ENCODE peak calls at places on chromosomes 2 and 18, in seven cellular contexts. G, T, X, S, C, K and U are unnamed samples.

GRCh38 chr2:205245001-205245400 is 437.3 kb upstream of the NRP2 start:
- DNase-seq in G (peak; percentile 36), K (no peak), C (no peak), T (no peak), X (no peak), S (no peak), U (no peak)

GRCh38 chr2:190486037-190486623 is 48.4 kb downstream of the NEMP2 start:
- DNase-seq in S (no peak), C (peak; percentile 21), K (no peak), X (no peak), G (no peak), T (no peak), U (no peak)

GRCh38 chr18:59787998-59788875 is 91.0 kb upstream of the CCBE1 start:
- DNase-seq in G (peak; percentile 68), K (no peak), T (no peak), C (no peak), S (no peak), X (peak; percentile 49), U (no peak)

GRCh38 chr2:230974096-230974913 is 21.6 kb upstream of the SPATA3 start:
- DNase-seq in S (no peak), T (peak; percentile 98), X (no peak), K (peak; percentile 55), C (no peak), G (peak; percentile 62), U (peak; percentile 38)

GRCh38 chr2:190599546-190600220 is 49.2 kb upstream of the NAB1 start:
- DNase-seq in X (no peak), G (no peak), K (no peak), S (no peak), C (no peak), T (no peak), U (no peak)

GRCh38 chr2:37590119-37590571 is 81.3 kb downstream of the CDC42EP3 start:
- DNase-seq in C (no peak), T (no peak), K (no peak), S (no peak), X (peak; percentile 79), G (peak; percentile 95), U (no peak)

GRCh38 chr2:12008425-12009061 is 262.1 kb downstream of the LPIN1 start:
- DNase-seq in C (no peak), X (no peak), G (peak; percentile 40), S (no peak), K (no peak), T (peak; percentile 89), U (no peak)

GRCh38 chr2:20291106-20291564 is 59.5 kb downstream of the PUM2 start:
- DNase-seq in G (peak; percentile 83), S (peak; percentile 44), K (no peak), X (peak; percentile 43), C (peak; percentile 62), T (peak; percentile 51), U (no peak)

GRCh38 chr2:164371916-164372315 is 249.4 kb downstream of the GRB14 start:
- DNase-seq in X (no peak), K (no peak), S (no peak), T (no peak), G (no peak), C (no peak), U (no peak)

GRCh38 chr2:11716689-11717321 is 29.6 kb upstream of the LPIN1 start:
- DNase-seq in K (no peak), C (no peak), X (no peak), S (no peak), T (no peak), G (peak; percentile 71), U (no peak)

GRCh38 chr18:23968638-23969037 is 45.9 kb upstream of the TTC39C start:
- DNase-seq in X (no peak), K (no peak), C (no peak), S (no peak), G (no peak), T (no peak), U (no peak)

GRCh38 chr2:68994864-68995263 is 18.1 kb upstream of the ANTXR1 start:
- DNase-seq in S (no peak), G (peak; percentile 98), K (peak; percentile 79), T (no peak), C (no peak), X (peak; percentile 64), U (no peak)

GRCh38 chr2:240160291-240161086 is 20.0 kb upstream of the OTOS start:
- DNase-seq in X (no peak), G (no peak), C (no peak), K (no peak), T (no peak), S (no peak), U (no peak)

GRCh38 chr18:36274296-36274695 is 23.2 kb upstream of the FHOD3 start:
- DNase-seq in G (no peak), S (no peak), K (no peak), C (no peak), T (no peak), X (no peak), U (no peak)

GRCh38 chr2:85578243-85579180 is 1.1 kb downstream of the VAMP8 start:
- DNase-seq in C (peak; percentile 64), S (no peak), X (peak; percentile 50), K (peak; percentile 83), T (peak; percentile 58), G (no peak), U (no peak)

GRCh38 chr2:38600242-38600891 is 2.4 kb downstream of the HNRNPLL start:
- DNase-seq in G (peak; percentile 8), T (no peak), C (no peak), K (no peak), S (no peak), X (no peak), U (no peak)

GRCh38 chr18:48442761-48443160 is 33.6 kb upstream of the ZBTB7C start:
- DNase-seq in X (no peak), G (no peak), S (no peak), K (no peak), T (no peak), C (no peak), U (no peak)

GRCh38 chr2:88658890-88659881 is 31.9 kb upstream of the EIF2AK3 start:
- DNase-seq in K (peak; percentile 63), G (peak; percentile 58), X (peak; percentile 78), C (peak; percentile 34), T (no peak), S (no peak), U (no peak)

GRCh38 chr2:84290537-84290936 is 168.5 kb downstream of the SUCLG1 start:
- DNase-seq in G (no peak), X (no peak), T (no peak), C (no peak), K (no peak), S (no peak), U (no peak)

GRCh38 chr2:205483122-205483521 is 199.2 kb upstream of the NRP2 start:
- DNase-seq in C (no peak), G (no peak), S (no peak), T (no peak), X (no peak), K (no peak), U (no peak)

GRCh38 chr18:44758821-44759624 is 78.3 kb downstream of the SETBP1 start:
- DNase-seq in K (no peak), G (no peak), T (peak; percentile 93), C (no peak), S (no peak), X (no peak), U (no peak)

DNA sequence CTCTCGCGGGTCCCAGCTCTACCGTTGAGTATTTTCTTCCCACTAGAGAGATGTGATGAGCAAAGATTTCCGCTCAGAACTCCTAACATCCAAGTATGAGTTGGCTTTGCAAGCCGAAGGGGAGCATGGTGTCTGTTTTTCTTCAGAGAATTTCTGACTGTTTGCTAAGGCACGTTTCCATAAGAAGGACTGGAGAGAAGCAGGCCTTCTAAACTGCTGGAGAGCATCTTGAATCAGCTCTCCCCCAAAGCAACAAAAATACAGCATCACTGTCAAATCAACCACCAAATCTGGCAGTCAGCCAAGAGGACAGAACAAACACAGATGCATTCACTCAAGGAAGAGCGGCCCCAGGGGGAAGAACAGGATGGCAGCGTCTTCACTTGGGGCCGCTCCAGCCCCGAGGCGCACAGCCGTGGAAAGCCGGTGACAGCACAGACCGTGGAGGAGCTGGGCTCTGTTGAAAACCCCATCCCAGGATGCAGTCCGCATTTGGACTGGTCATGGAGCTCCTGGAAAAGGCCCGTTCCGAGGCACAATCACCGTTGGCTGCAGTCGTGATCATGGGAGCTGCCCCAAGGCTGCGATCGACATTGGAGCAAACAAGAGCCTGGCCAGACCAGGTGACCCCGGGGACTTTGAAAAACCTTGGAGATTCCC is 101.4 kb downstream of the NFATC1 start:
- DNase-seq in G (peak; percentile 79), C (peak; percentile 15), K (no peak), T (no peak), X (no peak), S (peak; percentile 41), U (no peak)
- H3K4me3 ChIP-seq in G (no peak overlapping the region), C (no peak overlapping the region), K (no peak overlapping the region), T (no peak overlapping the region), X (no peak overlapping the region), S (no peak overlapping the region), U (no peak overlapping the region)

GRCh38 chr18:11826836-11827235 is 24.4 kb upstream of the CHMP1B start:
- DNase-seq in K (no peak), C (no peak), S (no peak), X (no peak), T (peak; percentile 4), G (no peak), U (no peak)
- TF ChIP-seq CTCF in K (no peak), C (no peak), S (no peak), X (no peak), T (no peak), G (no peak), U (no peak)

GRCh38 chr2:183125659-183126341 is 1.6 kb downstream of the NUP35 start:
- DNase-seq in T (no peak), K (no peak), X (no peak), C (no peak), S (no peak), G (no peak), U (no peak)

GRCh38 chr2:183123959-183124221 is 353 bp upstream of the NUP35 start:
- DNase-seq in C (no peak), K (no peak), X (no peak), S (no peak), G (no peak), T (no peak), U (no peak)

GRCh38 chr2:183124222-183124956 is at the start of gene NUP35:
- DNase-seq in S (peak; percentile 78), X (peak; percentile 89), K (peak; percentile 88), G (peak; percentile 80), C (peak; percentile 91), T (peak; percentile 92), U (peak; percentile 85)

GRCh38 chr2:183124957-183125255 is 663 bp downstream of the NUP35 start:
- DNase-seq in G (no peak), K (no peak), C (no peak), S (no peak), T (no peak), X (no peak), U (no peak)

GRCh38 chr2:183126635-183127034 is 2.4 kb downstream of the NUP35 start:
- DNase-seq in C (no peak), K (no peak), X (no peak), G (no peak), T (no peak), S (no peak), U (no peak)
- H3K4me3 ChIP-seq in C (no peak overlapping the region), K (no peak overlapping the region), X (no peak overlapping the region), G (no peak overlapping the region), T (no peak overlapping the region), S (no peak overlapping the region), U (no peak overlapping the region)

DNA sequence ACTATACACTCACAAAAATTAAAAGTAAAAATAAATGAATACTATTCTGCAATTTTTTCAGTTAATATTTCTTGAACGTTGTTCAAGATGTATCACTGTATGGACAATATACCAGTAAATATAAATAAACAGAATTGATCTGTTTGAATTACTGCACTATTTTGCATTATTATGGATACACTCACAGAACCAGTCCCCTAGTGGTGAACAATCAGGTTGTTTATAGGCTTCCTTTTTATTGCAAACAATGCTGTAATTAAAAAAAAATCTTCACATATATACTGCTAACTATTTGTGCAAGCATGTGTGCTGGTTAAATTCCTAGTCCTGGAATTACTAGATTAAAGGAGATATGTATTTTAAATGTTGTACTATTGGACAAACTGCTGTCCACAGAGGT is 306.0 kb downstream of the FBXO15 start:
- DNase-seq in T (no peak), S (no peak), G (no peak), K (no peak), C (no peak), X (no peak), U (no peak)
- TF ChIP-seq CTCF in T (no peak), S (peak; percentile 40), G (peak; percentile 30), K (no peak), C (no peak), X (no peak), U (no peak)